ENCODE peak calls at places on chromosomes 3 and 15, in four cellular contexts. One of them, this sample, is unnamed.

GRCh38 chr3:139113231-139113749 is 68.6 kb upstream of the PRR23C start:
- DNase-seq in K562: no peak
- DNase-seq in H1: no peak
- DNase-seq in HepG2: no peak
- DNase-seq in this sample: peak; percentile 21

GRCh38 chr3:169389211-169389924 is 274.1 kb downstream of the MECOM start:
- DNase-seq in K562: no peak
- DNase-seq in H1: no peak
- DNase-seq in HepG2: peak; percentile 21
- DNase-seq in this sample: no peak

GRCh38 chr3:187966636-187967035 is 187.3 kb upstream of the LPP start:
- DNase-seq in K562: no peak
- DNase-seq in H1: no peak
- DNase-seq in HepG2: no peak
- DNase-seq in this sample: no peak

GRCh38 chr15:34993877-34994276 is 5.8 kb upstream of the ZNF770 start:
- DNase-seq in K562: no peak
- DNase-seq in H1: no peak
- DNase-seq in HepG2: no peak
- DNase-seq in this sample: no peak

GRCh38 chr15:41941644-41942415 is 30.5 kb downstream of the EHD4 start:
- DNase-seq in K562: no peak
- DNase-seq in H1: no peak
- DNase-seq in HepG2: no peak
- DNase-seq in this sample: no peak

GRCh38 chr3:139318826-139319225 is 25.0 kb upstream of the MRPS22 start:
- DNase-seq in K562: no peak
- DNase-seq in H1: no peak
- DNase-seq in HepG2: no peak
- DNase-seq in this sample: no peak

GRCh38 chr3:69260216-69260787 is 125.6 kb downstream of the FRMD4B start:
- DNase-seq in K562: no peak
- DNase-seq in H1: no peak
- DNase-seq in HepG2: no peak
- DNase-seq in this sample: no peak

GRCh38 chr3:146468234-146468931 is 978 bp downstream of the PLSCR2 start:
- DNase-seq in K562: no peak
- DNase-seq in H1: no peak
- DNase-seq in HepG2: no peak
- DNase-seq in this sample: no peak

GRCh38 chr3:191363221-191363620 is 32.9 kb upstream of the UTS2B start:
- DNase-seq in K562: no peak
- DNase-seq in H1: no peak
- DNase-seq in HepG2: peak; percentile 10
- DNase-seq in this sample: no peak

GRCh38 chr3:48562367-48563095 is 1.1 kb downstream of the UCN2 start:
- DNase-seq in K562: no peak
- DNase-seq in H1: no peak
- DNase-seq in HepG2: no peak
- DNase-seq in this sample: no peak

GRCh38 chr3:138081371-138082084 is 33.9 kb downstream of the DZIP1L start:
- DNase-seq in K562: no peak
- DNase-seq in H1: no peak
- DNase-seq in HepG2: no peak
- DNase-seq in this sample: no peak

DNA sequence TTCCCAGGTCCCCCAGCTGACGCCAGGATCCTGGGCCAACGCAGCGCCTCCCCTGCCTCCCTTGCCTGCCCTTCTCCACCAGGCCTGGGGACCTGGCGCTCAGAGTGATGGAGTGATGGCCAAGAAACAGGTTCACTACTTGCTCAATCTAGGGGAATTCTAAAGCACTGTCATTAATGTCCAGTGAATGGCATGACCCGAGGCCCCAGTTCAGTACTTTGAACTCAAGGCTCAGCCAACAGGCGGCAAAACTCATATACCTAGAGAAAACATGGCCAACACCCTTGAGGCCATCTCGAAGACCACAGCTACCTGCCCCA is 24.0 kb downstream of the KLHL25 start:
- DNase-seq in K562: no peak
- DNase-seq in H1: no peak
- DNase-seq in HepG2: no peak
- DNase-seq in this sample: no peak
- H4K20me1 ChIP-seq in K562: peaks cover 9% of the 10 kb centered on the region
- H4K20me1 ChIP-seq in H1: peaks cover 43% of the 10 kb centered on the region
- H4K20me1 ChIP-seq in HepG2: no peaks in the 10 kb centered on the region
- H4K20me1 ChIP-seq in this sample: no peaks in the 10 kb centered on the region

GRCh38 chr15:29056839-29057450 is 171.2 kb downstream of the APBA2 start:
- DNase-seq in K562: no peak
- DNase-seq in H1: peak; percentile 19
- DNase-seq in HepG2: no peak
- DNase-seq in this sample: no peak
- TF ChIP-seq FOSL1 in K562: no peak
- TF ChIP-seq FOSL1 in H1: no peak
- TF ChIP-seq FOSL1 in HepG2: no peak
- TF ChIP-seq FOSL1 in this sample: no peak

GRCh38 chr3:11566478-11566877 is 77.2 kb downstream of the VGLL4 start:
- DNase-seq in K562: no peak
- DNase-seq in H1: no peak
- DNase-seq in HepG2: no peak
- DNase-seq in this sample: no peak

GRCh38 chr3:11565492-11565891 is 78.2 kb downstream of the VGLL4 start:
- DNase-seq in K562: no peak
- DNase-seq in H1: no peak
- DNase-seq in HepG2: no peak
- DNase-seq in this sample: no peak

GRCh38 chr3:11565932-11566331 is 77.8 kb downstream of the VGLL4 start:
- DNase-seq in K562: no peak
- DNase-seq in H1: no peak
- DNase-seq in HepG2: no peak
- DNase-seq in this sample: no peak

GRCh38 chr3:11567516-11568467 is 75.9 kb downstream of the VGLL4 start:
- DNase-seq in K562: no peak
- DNase-seq in H1: no peak
- DNase-seq in HepG2: no peak
- DNase-seq in this sample: peak; percentile 80

DNA sequence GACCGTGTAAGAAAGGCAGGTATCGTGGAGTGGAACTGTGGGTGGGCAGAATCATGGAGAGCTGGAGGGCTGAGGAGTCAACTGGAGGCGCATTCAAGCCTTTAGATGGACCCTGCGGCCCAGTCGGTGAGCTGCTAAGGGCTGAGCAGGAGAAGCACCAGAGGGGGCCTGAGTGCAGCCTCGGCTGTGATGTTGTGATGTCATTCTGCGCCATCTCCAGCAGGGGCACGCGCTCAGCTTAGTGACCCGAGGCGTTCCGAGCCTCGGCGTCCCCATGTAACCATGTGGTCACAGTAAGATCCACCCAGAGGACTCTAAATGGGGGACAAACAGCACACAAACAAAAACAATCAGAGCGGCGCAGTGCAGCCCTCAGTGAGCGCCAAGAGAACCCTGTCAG is 76.8 kb downstream of the VGLL4 start:
- DNase-seq in K562: peak; percentile 65
- DNase-seq in H1: peak; percentile 21
- DNase-seq in HepG2: no peak
- DNase-seq in this sample: no peak
- H4K20me1 ChIP-seq in K562: peaks cover 14% of the 10 kb centered on the region
- H4K20me1 ChIP-seq in H1: peaks cover 27% of the 10 kb centered on the region
- H4K20me1 ChIP-seq in HepG2: peaks cover 32% of the 10 kb centered on the region
- H4K20me1 ChIP-seq in this sample: no peaks in the 10 kb centered on the region

GRCh38 chr15:56988219-56988618 is 69.8 kb downstream of the TCF12 start:
- DNase-seq in K562: no peak
- DNase-seq in H1: no peak
- DNase-seq in HepG2: no peak
- DNase-seq in this sample: no peak

GRCh38 chr15:56991017-56991416 is 72.6 kb downstream of the TCF12 start:
- DNase-seq in K562: no peak
- DNase-seq in H1: no peak
- DNase-seq in HepG2: no peak
- DNase-seq in this sample: no peak

GRCh38 chr15:56985871-56986270 is 67.4 kb downstream of the TCF12 start:
- DNase-seq in K562: no peak
- DNase-seq in H1: no peak
- DNase-seq in HepG2: no peak
- DNase-seq in this sample: no peak

GRCh38 chr15:56987286-56987685 is 68.8 kb downstream of the TCF12 start:
- DNase-seq in K562: no peak
- DNase-seq in H1: no peak
- DNase-seq in HepG2: no peak
- DNase-seq in this sample: no peak

GRCh38 chr15:56989411-56989924 is 71.0 kb downstream of the TCF12 start:
- DNase-seq in K562: no peak
- DNase-seq in H1: no peak
- DNase-seq in HepG2: peak; percentile 66
- DNase-seq in this sample: no peak
- TF ChIP-seq FOSL1 in K562: no peak
- TF ChIP-seq FOSL1 in H1: no peak
- TF ChIP-seq FOSL1 in HepG2: no peak
- TF ChIP-seq FOSL1 in this sample: no peak

GRCh38 chr15:86038491-86038890 is 41.2 kb upstream of the AGBL1 start:
- DNase-seq in K562: no peak
- DNase-seq in H1: no peak
- DNase-seq in HepG2: no peak
- DNase-seq in this sample: no peak
- H4K20me1 ChIP-seq in K562: no peaks in the 10 kb centered on the region
- H4K20me1 ChIP-seq in H1: no peaks in the 10 kb centered on the region
- H4K20me1 ChIP-seq in HepG2: no peaks in the 10 kb centered on the region
- H4K20me1 ChIP-seq in this sample: no peaks in the 10 kb centered on the region